ENCODE peak calls at places on chromosome 7, in ten cellular contexts. H, O, U, K, D, X, L, Y, P and B are unnamed samples. For H3K4me1, the result is how much of the 10 kb centered on the place peaks cover.

GRCh38 chr7:140673770-140674155 is 1.0 kb downstream of the ADCK2 start:
- DNase-seq in H (peak), O (no peak), U (no peak), K (no peak), D (no peak), X (peak), L (no peak), Y (no peak), P (no peak), B (no peak)

GRCh38 chr7:116955801-116956514 is 2.7 kb downstream of the ST7 start:
- DNase-seq in H (no peak), O (no peak), U (no peak), K (peak), D (no peak), X (no peak), L (peak), Y (no peak), P (no peak), B (no peak)

GRCh38 chr7:142865766-142866165 is 10.9 kb downstream of the EPHB6 start:
- DNase-seq in H (no peak), O (no peak), U (no peak), K (no peak), D (no peak), X (no peak), L (no peak), Y (no peak), P (no peak), B (no peak)

GRCh38 chr7:141697211-141697871 is 4.6 kb downstream of the DENND11 start:
- DNase-seq in H (no peak), O (no peak), U (no peak), K (no peak), D (no peak), X (no peak), L (peak), Y (peak), P (no peak), B (no peak)

GRCh38 chr7:132135986-132136385 is 440.3 kb downstream of the PLXNA4 start:
- DNase-seq in H (no peak), O (no peak), U (no peak), K (no peak), D (no peak), X (no peak), L (no peak), Y (no peak), P (no peak), B (no peak)

GRCh38 chr7:48035301-48035966 is at the start of gene C7orf57:
- DNase-seq in H (peak), O (peak), U (peak), K (peak), D (peak), X (peak), L (peak), Y (peak), P (peak), B (peak)

GRCh38 chr7:146764458-146764857 is 647.9 kb downstream of the CNTNAP2 start:
- DNase-seq in H (no peak), O (no peak), U (no peak), K (no peak), D (no peak), X (no peak), L (no peak), Y (no peak), P (no peak), B (no peak)

GRCh38 chr7:142842251-142842766 is 12.6 kb upstream of the EPHB6 start:
- DNase-seq in H (no peak), O (no peak), U (no peak), K (no peak), D (no peak), X (no peak), L (peak), Y (no peak), P (no peak), B (no peak)

GRCh38 chr7:140364819-140365218 is 33.5 kb downstream of the SLC37A3 start:
- DNase-seq in H (no peak), O (no peak), U (no peak), K (no peak), D (no peak), X (no peak), L (no peak), Y (no peak), P (no peak), B (no peak)

GRCh38 chr7:80686576-80686975 is 48.1 kb downstream of the CD36 start:
- DNase-seq in H (no peak), O (no peak), U (no peak), K (no peak), D (no peak), X (no peak), L (no peak), Y (no peak), P (no peak), B (no peak)

GRCh38 chr7:74587435-74588126 is 69.9 kb upstream of the GTF2I start:
- DNase-seq in H (peak), O (peak), U (peak), K (peak), D (peak), X (peak), L (peak), Y (peak), P (no peak), B (peak)

GRCh38 chr7:6167004-6167551 is 105.3 kb downstream of the CYTH3 start:
- DNase-seq in H (no peak), O (no peak), U (no peak), K (no peak), D (no peak), X (no peak), L (no peak), Y (no peak), P (peak), B (peak)

GRCh38 chr7:80722596-80723141 is 84.2 kb downstream of the CD36 start:
- DNase-seq in H (peak), O (no peak), U (peak), K (peak), D (peak), X (peak), L (peak), Y (peak), P (peak), B (peak)

GRCh38 chr7:7989985-7990761 is 21.6 kb downstream of the GLCCI1 start:
- DNase-seq in H (no peak), O (no peak), U (no peak), K (no peak), D (no peak), X (no peak), L (no peak), Y (no peak), P (no peak), B (no peak)
- H3K4me3 ChIP-seq in H (no peak), O (peak), U (no peak), K (no peak), D (peak), X (peak), L (no peak), Y (no peak), P (no peak), B (no peak)

GRCh38 chr7:100600222-100601038 is 1.7 kb upstream of the PCOLCE start:
- DNase-seq in H (no peak), O (no peak), U (no peak), K (peak), D (no peak), X (no peak), L (no peak), Y (no peak), P (no peak), B (no peak)
- H3K4me1 ChIP-seq in H (under half), O (under half), U (under half), K (half or more), D (under half), X (under half), L (under half), Y (under half), P (under half), B (under half)

GRCh38 chr7:26673858-26674257 is 190.5 kb downstream of the SKAP2 start:
- DNase-seq in H (no peak), O (no peak), U (no peak), K (no peak), D (no peak), X (no peak), L (no peak), Y (no peak), P (no peak), B (no peak)
- TF ChIP-seq POLR2A in H (no peak), O (no peak), U (no peak), K (no peak), D (no peak), X (no peak), L (no peak), Y (no peak), P (no peak), B (no peak)

DNA sequence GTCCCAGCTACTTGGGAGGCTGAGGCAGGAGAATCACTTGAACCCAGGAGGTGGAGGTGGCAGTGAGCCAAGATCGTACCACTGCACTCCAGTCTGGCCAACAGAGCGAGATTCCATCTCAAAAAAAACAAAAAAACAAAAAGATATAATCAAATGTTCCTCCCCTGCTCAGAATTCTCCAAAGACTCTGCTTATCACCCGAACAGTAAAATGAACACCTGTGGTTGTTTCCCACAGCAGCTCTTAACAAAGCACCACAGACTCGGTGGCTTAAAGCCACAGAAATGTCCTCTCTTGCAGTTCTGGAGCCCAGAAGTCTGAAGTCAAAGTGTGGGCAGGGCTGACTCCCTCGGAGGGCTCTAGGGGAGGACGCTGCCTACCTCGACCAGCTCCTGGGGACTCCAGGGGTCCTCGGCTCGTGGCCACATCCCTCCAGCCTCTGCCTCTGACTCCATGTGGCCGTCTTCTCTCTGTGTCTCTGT is 4.1 kb upstream of the INTS1 start:
- DNase-seq in H (no peak), O (no peak), U (no peak), K (no peak), D (no peak), X (no peak), L (no peak), Y (no peak), P (no peak), B (no peak)
- H3K4me3 ChIP-seq in H (no peak), O (no peak), U (no peak), K (no peak), D (no peak), X (no peak), L (no peak), Y (no peak), P (no peak), B (no peak)

GRCh38 chr7:105106473-105106872 is 92.5 kb downstream of the KMT2E start:
- DNase-seq in H (no peak), O (no peak), U (no peak), K (no peak), D (no peak), X (no peak), L (no peak), Y (no peak), P (no peak), B (no peak)

GRCh38 chr7:105101864-105102263 is 87.9 kb downstream of the KMT2E start:
- DNase-seq in H (no peak), O (no peak), U (no peak), K (no peak), D (no peak), X (no peak), L (no peak), Y (no peak), P (no peak), B (no peak)

GRCh38 chr7:105107458-105107857 is 93.5 kb downstream of the KMT2E start:
- DNase-seq in H (no peak), O (no peak), U (no peak), K (no peak), D (no peak), X (no peak), L (no peak), Y (no peak), P (no peak), B (no peak)

GRCh38 chr7:105098863-105099515 is 85.0 kb downstream of the KMT2E start:
- DNase-seq in H (no peak), O (no peak), U (no peak), K (no peak), D (no peak), X (no peak), L (peak), Y (no peak), P (no peak), B (no peak)

GRCh38 chr7:105102557-105103352 is 88.8 kb downstream of the KMT2E start:
- DNase-seq in H (no peak), O (no peak), U (no peak), K (no peak), D (no peak), X (no peak), L (no peak), Y (no peak), P (no peak), B (no peak)
- H3K4me1 ChIP-seq in H (under half), O (under half), U (under half), K (under half), D (under half), X (under half), L (under half), Y (under half), P (under half), B (under half)

DNA sequence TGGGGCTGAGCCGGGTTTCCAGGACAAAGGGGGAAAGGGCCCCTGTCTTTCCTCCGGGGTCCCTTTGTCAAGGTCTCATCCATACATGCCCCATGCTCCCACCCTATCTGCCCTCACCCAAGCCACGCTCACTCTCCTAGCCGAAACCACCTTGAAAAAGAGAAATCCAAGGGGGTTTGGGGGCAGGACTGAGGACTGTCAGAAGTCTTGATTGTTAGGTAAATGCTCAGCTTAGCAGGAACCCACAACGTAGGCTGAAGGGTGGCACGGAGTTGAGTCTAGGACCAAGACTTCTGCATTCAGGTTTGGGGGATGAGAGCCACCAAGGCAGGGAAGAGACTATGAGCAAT is 719 bp upstream of the PGAM2 start:
- DNase-seq in H (no peak), O (no peak), U (no peak), K (no peak), D (no peak), X (no peak), L (no peak), Y (no peak), P (no peak), B (no peak)
- TF ChIP-seq POLR2A in H (no peak), O (peak), U (no peak), K (no peak), D (no peak), X (no peak), L (no peak), Y (peak), P (peak), B (no peak)

GRCh38 chr7:39248041-39248692 is 270.5 kb downstream of the POU6F2 start:
- DNase-seq in H (no peak), O (no peak), U (no peak), K (no peak), D (no peak), X (no peak), L (no peak), Y (no peak), P (no peak), B (no peak)
- H3K4me3 ChIP-seq in H (no peak), O (no peak), U (no peak), K (no peak), D (no peak), X (no peak), L (no peak), Y (no peak), P (no peak), B (no peak)

GRCh38 chr7:151083824-151084160 is 499 bp upstream of the TMUB1 start:
- DNase-seq in H (no peak), O (no peak), U (no peak), K (no peak), D (no peak), X (no peak), L (no peak), Y (no peak), P (no peak), B (no peak)
- H3K4me1 ChIP-seq in H (half or more), O (under half), U (under half), K (half or more), D (under half), X (half or more), L (half or more), Y (half or more), P (half or more), B (under half)

GRCh38 chr7:21543528-21544302 is 876 bp downstream of the DNAH11 start:
- DNase-seq in H (no peak), O (no peak), U (peak), K (no peak), D (no peak), X (no peak), L (peak), Y (peak), P (no peak), B (no peak)

GRCh38 chr7:21544303-21544656 is 1.4 kb downstream of the DNAH11 start:
- DNase-seq in H (no peak), O (no peak), U (no peak), K (no peak), D (no peak), X (no peak), L (no peak), Y (no peak), P (no peak), B (no peak)

GRCh38 chr7:21538936-21539335 is 3.9 kb upstream of the DNAH11 start:
- DNase-seq in H (no peak), O (no peak), U (no peak), K (no peak), D (no peak), X (no peak), L (no peak), Y (no peak), P (no peak), B (no peak)

GRCh38 chr7:21547511-21547910 is 4.7 kb downstream of the DNAH11 start:
- DNase-seq in H (no peak), O (no peak), U (no peak), K (no peak), D (no peak), X (no peak), L (no peak), Y (no peak), P (no peak), B (no peak)

DNA sequence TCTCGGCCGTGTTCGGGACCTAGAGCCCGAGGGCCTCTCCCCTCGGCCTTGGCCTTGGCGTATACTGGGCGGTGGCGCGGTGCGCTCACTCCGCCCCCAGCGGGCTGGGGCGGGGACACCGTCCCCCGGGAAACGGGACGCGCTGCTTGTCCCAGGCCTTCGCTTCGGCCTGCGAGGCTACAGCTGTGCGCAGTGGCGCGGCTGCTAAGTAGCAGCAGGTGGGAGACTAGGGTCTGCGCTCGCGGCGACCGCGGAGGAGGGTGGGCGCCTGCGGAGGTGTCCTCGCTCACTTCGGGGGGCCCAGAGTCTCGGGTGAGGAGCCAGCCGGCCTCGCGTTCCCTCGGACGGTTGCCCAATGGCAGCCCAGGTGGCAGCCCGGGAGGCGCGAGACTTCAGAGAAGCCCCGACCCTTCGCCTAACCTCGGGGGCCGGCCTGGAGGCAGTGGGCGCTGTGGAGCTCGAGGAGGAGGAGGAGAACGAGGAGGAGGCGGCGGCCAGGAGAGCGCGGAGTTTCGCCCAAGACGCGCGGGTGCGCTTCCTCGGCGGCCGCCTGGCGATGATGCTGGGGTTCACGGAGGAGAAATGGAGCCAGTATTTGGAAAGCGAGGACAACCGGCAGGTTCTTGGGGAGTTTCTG is at the start of gene DNAH11:
- DNase-seq in H (peak), O (peak), U (peak), K (no peak), D (no peak), X (peak), L (peak), Y (peak), P (no peak), B (peak)
- TF ChIP-seq POLR2A in H (no peak), O (no peak), U (no peak), K (no peak), D (no peak), X (no peak), L (no peak), Y (peak), P (no peak), B (no peak)